ENCODE peak calls at places on chromosomes 13 and 19, in five cellular contexts. C is SK-N-SH, R is neural crest cell, Y is fibroblast of lung, M is H9. D is an unnamed sample.

GRCh38 chr13:113880651-113881611 is 17.1 kb upstream of the GAS6 start:
- DNase-seq in C (no peak), R (no peak), Y (no peak), M (no peak), D (no peak)

GRCh38 chr13:42041684-42042035 is 6.8 kb upstream of the DGKH start:
- DNase-seq in C (peak), R (peak), Y (peak), M (peak), D (peak)

GRCh38 chr13:42377640-42378382 is 105.9 kb downstream of the AKAP11 start:
- DNase-seq in C (no peak), R (no peak), Y (no peak), M (no peak), D (no peak)

GRCh38 chr19:53196777-53197396 is 3.7 kb upstream of the ZNF665 start:
- DNase-seq in C (peak), R (peak), Y (peak), M (peak), D (peak)

GRCh38 chr13:27455331-27455855 is 5.0 kb upstream of the MTIF3 start:
- DNase-seq in C (no peak), R (no peak), Y (peak), M (peak), D (no peak)

GRCh38 chr13:33262997-33263396 is 22.6 kb downstream of the STARD13 start:
- DNase-seq in C (no peak), R (no peak), Y (no peak), M (no peak), D (no peak)

GRCh38 chr13:35917252-35917941 is 213.8 kb downstream of the DCLK1 start:
- DNase-seq in C (no peak), R (no peak), Y (no peak), M (no peak), D (no peak)

GRCh38 chr13:106532111-106532929 is 3.1 kb downstream of the EFNB2 start:
- DNase-seq in C (peak), R (no peak), Y (peak), M (no peak), D (peak)

GRCh38 chr13:108572782-108573211 is 56.6 kb upstream of the MYO16 start:
- DNase-seq in C (no peak), R (no peak), Y (no peak), M (no peak), D (no peak)

GRCh38 chr13:36414461-36414860 is 17.8 kb upstream of the CCNA1 start:
- DNase-seq in C (no peak), R (no peak), Y (no peak), M (no peak), D (no peak)

GRCh38 chr19:43619262-43620060 is at the start of gene ZNF428:
- DNase-seq in C (peak), R (peak), Y (peak), M (peak), D (peak)

GRCh38 chr13:32535140-32535539 is 3.5 kb downstream of the N4BP2L2 start:
- DNase-seq in C (no peak), R (no peak), Y (no peak), M (no peak), D (no peak)

GRCh38 chr19:33191501-33191900 is 2.6 kb upstream of the LRP3 start:
- DNase-seq in C (no peak), R (no peak), Y (no peak), M (no peak), D (no peak)

GRCh38 chr19:54426291-54426918 is 11.1 kb downstream of the TTYH1 start:
- DNase-seq in C (no peak), R (no peak), Y (no peak), M (no peak), D (no peak)

GRCh38 chr13:45879666-45880065 is 28.1 kb upstream of the SIAH3 start:
- DNase-seq in C (no peak), R (no peak), Y (no peak), M (peak), D (peak)

GRCh38 chr13:108270442-108270841 is 924 bp downstream of the TNFSF13B start:
- DNase-seq in C (peak), R (no peak), Y (no peak), M (no peak), D (no peak)

GRCh38 chr13:106535552-106536243 is at the start of gene EFNB2:
- DNase-seq in C (peak), R (peak), Y (peak), M (peak), D (peak)

GRCh38 chr13:60370343-60370742 is 26.7 kb upstream of the TDRD3 start:
- DNase-seq in C (no peak), R (no peak), Y (no peak), M (no peak), D (no peak)

GRCh38 chr19:2552859-2553258 is 76.9 kb downstream of the GADD45B start:
- DNase-seq in C (no peak), R (no peak), Y (no peak), M (no peak), D (no peak)

GRCh38 chr13:28320884-28321574 is 173.9 kb downstream of the FLT1 start:
- DNase-seq in C (no peak), R (no peak), Y (peak), M (no peak), D (no peak)

GRCh38 chr19:55586976-55587668 is 6.5 kb upstream of the ZNF579 start:
- DNase-seq in C (peak), R (peak), Y (peak), M (peak), D (peak)

GRCh38 chr13:94825507-94825906 is 113.2 kb upstream of the SOX21 start:
- DNase-seq in C (peak), R (peak), Y (peak), M (peak), D (peak)

GRCh38 chr13:46315036-46315435 is 72.0 kb downstream of the RUBCNL start:
- DNase-seq in C (no peak), R (no peak), Y (no peak), M (no peak), D (no peak)

GRCh38 chr13:27997904-27998522 is 9.5 kb upstream of the URAD start:
- DNase-seq in C (no peak), R (peak), Y (peak), M (peak), D (peak)

GRCh38 chr19:23391239-23391638 is 4.0 kb downstream of the ZNF91 start:
- DNase-seq in C (no peak), R (no peak), Y (no peak), M (no peak), D (no peak)

GRCh38 chr19:53076984-53077383 is 26.2 kb downstream of the ZNF160 start:
- DNase-seq in C (peak), R (peak), Y (peak), M (peak), D (peak)

GRCh38 chr19:47280183-47280797 is 5.6 kb downstream of the INAFM1 start:
- DNase-seq in C (peak), R (peak), Y (no peak), M (peak), D (peak)

GRCh38 chr13:102003848-102004570 is 397.8 kb downstream of the FGF14 start:
- DNase-seq in C (no peak), R (no peak), Y (peak), M (no peak), D (no peak)

GRCh38 chr13:45851171-45851889 is at the start of gene SIAH3:
- DNase-seq in C (peak), R (no peak), Y (peak), M (peak), D (peak)

GRCh38 chr13:113666324-113666660 is 727 bp upstream of the GRK1 start:
- DNase-seq in C (no peak), R (no peak), Y (no peak), M (no peak), D (no peak)

DNA sequence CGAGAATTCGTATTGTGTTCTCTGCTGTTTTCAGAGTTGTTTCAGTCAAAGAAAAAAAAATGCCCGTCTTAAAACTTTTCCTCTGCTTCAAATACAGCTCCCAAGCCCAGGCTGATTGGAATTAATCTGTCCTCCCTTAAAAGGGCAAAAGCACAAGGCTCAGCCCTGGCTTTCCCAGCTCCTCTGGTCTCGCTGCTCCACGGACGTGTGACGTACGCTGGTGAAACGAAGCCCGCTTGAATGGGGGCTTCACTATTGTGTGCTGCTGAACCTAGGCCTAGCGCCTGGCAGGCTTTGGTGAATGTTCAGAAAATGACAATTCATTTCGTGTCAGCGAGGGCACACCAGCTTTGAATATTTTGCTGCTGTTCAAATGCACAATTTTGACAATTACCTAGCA is 654 bp upstream of the ZNF135 start:
- DNase-seq in C (no peak), R (no peak), Y (no peak), M (no peak), D (no peak)
- TF ChIP-seq CTCF in C (no peak), R (no peak), Y (no peak), M (no peak), D (no peak)

GRCh38 chr19:50793558-50794065 is 3.4 kb downstream of the ACP4 start:
- DNase-seq in C (peak), R (no peak), Y (no peak), M (no peak), D (no peak)

GRCh38 chr19:50794074-50794777 is 4.0 kb downstream of the ACP4 start:
- DNase-seq in C (peak), R (no peak), Y (no peak), M (no peak), D (no peak)

GRCh38 chr19:50796128-50796633 is 6.0 kb downstream of the ACP4 start:
- DNase-seq in C (peak), R (no peak), Y (no peak), M (no peak), D (no peak)

GRCh38 chr19:50795665-50796073 is 5.5 kb downstream of the ACP4 start:
- DNase-seq in C (no peak), R (no peak), Y (no peak), M (no peak), D (no peak)

DNA sequence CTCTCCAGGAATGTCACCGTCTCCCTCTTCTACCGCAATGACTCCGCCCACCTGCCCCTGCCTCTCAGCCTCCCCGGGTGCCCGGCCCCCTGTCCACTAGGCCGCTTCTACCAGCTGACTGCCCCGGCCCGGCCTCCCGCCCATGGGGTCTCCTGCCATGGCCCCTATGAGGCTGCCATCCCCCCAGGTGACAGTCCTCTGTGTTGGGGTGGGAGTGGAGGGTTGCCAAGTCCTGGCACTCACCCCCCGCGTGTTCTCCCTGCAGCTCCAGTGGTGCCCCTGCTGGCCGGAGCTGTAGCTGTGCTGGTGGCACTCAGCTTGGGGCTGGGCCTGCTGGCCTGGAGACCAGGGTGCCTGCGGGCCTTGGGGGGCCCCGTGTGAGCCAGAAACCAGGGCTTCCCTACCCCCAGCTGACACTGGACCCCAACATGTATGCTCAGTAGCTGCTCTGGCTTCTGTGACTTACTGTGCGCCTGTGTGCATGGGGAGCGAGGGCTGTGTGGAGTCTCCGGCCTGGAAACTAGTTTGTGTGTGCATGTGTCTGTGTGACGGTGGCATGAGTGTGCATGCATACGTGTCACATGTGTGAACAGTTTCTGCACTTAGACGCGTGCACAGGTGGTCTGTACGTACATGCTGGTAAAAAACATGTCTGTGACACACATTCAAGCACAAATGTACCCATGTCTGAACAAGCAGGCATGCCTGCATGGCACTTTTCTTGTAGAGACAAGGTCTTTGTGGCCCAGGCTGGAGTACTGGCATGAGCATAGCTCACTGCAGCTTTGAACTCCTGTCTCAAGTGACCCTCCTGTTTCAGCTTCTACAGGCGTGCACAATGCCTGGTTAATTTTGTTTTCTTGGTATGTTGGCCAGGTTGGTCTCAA is 4.8 kb downstream of the ACP4 start:
- DNase-seq in C (peak), R (no peak), Y (no peak), M (no peak), D (no peak)
- TF ChIP-seq CTCF in C (peak), R (peak), Y (no peak), M (peak), D (no peak)

GRCh38 chr19:45852145-45852750 is 10.7 kb downstream of the SYMPK start:
- DNase-seq in C (no peak), R (no peak), Y (no peak), M (no peak), D (no peak)

GRCh38 chr19:45852941-45853340 is 10.0 kb downstream of the SYMPK start:
- DNase-seq in C (no peak), R (no peak), Y (no peak), M (no peak), D (no peak)

GRCh38 chr19:45847661-45848060 is 15.3 kb downstream of the SYMPK start:
- DNase-seq in C (no peak), R (no peak), Y (no peak), M (no peak), D (no peak)

GRCh38 chr19:45854167-45854778 is 8.7 kb downstream of the SYMPK start:
- DNase-seq in C (no peak), R (no peak), Y (no peak), M (no peak), D (no peak)

GRCh38 chr19:45848922-45849321 is 14.0 kb downstream of the SYMPK start:
- DNase-seq in C (no peak), R (no peak), Y (no peak), M (no peak), D (no peak)
- TF ChIP-seq CTCF in C (peak), R (peak), Y (peak), M (peak), D (peak)

GRCh38 chr19:11284535-11284934 is 11.4 kb upstream of the TSPAN16 start:
- DNase-seq in C (no peak), R (no peak), Y (no peak), M (no peak), D (no peak)

GRCh38 chr19:11291415-11291814 is 4.5 kb upstream of the TSPAN16 start:
- DNase-seq in C (no peak), R (no peak), Y (no peak), M (no peak), D (no peak)

GRCh38 chr19:11281336-11282049 is 14.5 kb upstream of the TSPAN16 start:
- DNase-seq in C (peak), R (no peak), Y (no peak), M (no peak), D (no peak)

GRCh38 chr19:11288349-11288748 is 7.6 kb upstream of the TSPAN16 start:
- DNase-seq in C (peak), R (no peak), Y (peak), M (no peak), D (peak)

GRCh38 chr19:11286312-11286974 is 9.5 kb upstream of the TSPAN16 start:
- DNase-seq in C (no peak), R (no peak), Y (peak), M (no peak), D (no peak)
- TF ChIP-seq CTCF in C (no peak), R (no peak), Y (peak), M (no peak), D (no peak)

GRCh38 chr13:26036383-26036782 is 15.4 kb downstream of the SHISA2 start:
- DNase-seq in C (no peak), R (no peak), Y (no peak), M (no peak), D (no peak)

GRCh38 chr13:26041476-26041875 is 10.3 kb downstream of the SHISA2 start:
- DNase-seq in C (no peak), R (no peak), Y (no peak), M (no peak), D (no peak)

GRCh38 chr13:26038931-26039475 is 12.8 kb downstream of the SHISA2 start:
- DNase-seq in C (no peak), R (no peak), Y (no peak), M (no peak), D (no peak)

GRCh38 chr13:26034018-26034417 is 17.8 kb downstream of the SHISA2 start:
- DNase-seq in C (no peak), R (no peak), Y (no peak), M (no peak), D (no peak)

DNA sequence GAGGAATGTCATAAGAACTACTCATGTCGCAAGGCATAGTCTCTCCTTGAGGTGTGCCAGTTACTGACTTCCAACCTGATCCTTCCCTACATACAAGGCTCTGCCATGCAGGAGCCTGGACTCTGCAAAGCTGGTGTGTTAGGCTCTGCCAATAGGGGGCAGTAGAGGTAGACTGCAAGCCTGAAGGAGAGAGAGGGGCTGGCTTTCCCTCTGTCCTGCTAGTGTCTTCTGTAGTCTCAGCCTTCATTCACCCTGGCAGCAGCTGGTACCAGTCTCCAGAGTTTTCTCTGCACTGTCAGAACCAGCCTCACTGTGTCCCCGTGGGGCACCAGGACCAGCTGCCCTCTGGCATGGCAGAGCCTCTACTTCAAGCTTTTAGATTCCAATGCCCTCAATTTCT is 14.5 kb downstream of the SHISA2 start:
- DNase-seq in C (no peak), R (peak), Y (no peak), M (peak), D (peak)
- TF ChIP-seq CTCF in C (peak), R (peak), Y (no peak), M (peak), D (peak)

GRCh38 chr13:22061371-22061805 is 390.5 kb downstream of the FGF9 start:
- DNase-seq in C (no peak), R (no peak), Y (no peak), M (peak), D (no peak)
- TF ChIP-seq CTCF in C (no peak), R (no peak), Y (no peak), M (peak), D (no peak)

DNA sequence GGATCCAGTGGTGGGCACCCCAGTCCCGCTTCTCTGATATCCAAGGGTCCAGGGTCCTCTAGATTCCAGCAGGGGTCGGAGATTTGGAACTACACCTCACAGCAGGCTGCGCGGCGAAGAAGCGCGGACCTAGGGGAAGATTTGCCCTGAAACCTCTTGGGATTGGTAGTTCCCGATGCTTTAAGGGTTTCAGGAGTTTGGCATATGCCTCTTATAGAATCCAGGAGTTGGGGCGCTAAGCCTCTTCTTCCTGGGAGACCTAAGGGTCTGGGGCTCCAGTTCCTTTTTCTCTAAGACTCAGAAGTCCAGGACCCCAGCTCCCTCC is 349 bp downstream of the BCL2L12 start:
- DNase-seq in C (no peak), R (no peak), Y (peak), M (no peak), D (no peak)
- TF ChIP-seq CTCF in C (peak), R (peak), Y (no peak), M (peak), D (no peak)

GRCh38 chr19:51637362-51637978 is 7.3 kb upstream of the SIGLEC5 start:
- DNase-seq in C (peak), R (no peak), Y (peak), M (no peak), D (no peak)
- TF ChIP-seq CTCF in C (peak), R (peak), Y (no peak), M (peak), D (peak)

DNA sequence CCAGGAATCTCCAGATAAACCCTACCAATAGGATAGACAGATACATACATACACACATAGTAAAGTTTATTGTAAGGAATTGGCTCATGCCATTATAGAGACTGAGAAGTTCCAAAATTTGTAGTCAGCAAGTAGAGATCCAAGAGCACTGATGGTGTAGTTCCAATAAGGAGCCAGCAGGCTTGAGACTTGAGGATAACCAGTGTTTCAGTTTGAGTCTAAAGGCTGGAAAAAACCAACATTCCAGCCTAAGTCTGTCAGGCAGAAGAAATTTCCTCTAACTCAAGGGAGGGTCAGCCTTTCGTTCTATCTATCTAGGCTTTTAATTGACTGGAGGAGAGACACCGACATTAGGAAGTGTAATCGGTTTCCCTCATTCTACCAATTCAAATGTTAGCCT is 110.2 kb upstream of the TSHZ3 start:
- DNase-seq in C (no peak), R (no peak), Y (no peak), M (no peak), D (no peak)
- TF ChIP-seq CTCF in C (no peak), R (no peak), Y (no peak), M (peak), D (peak)

D was measured in glutamatergic neuron.